ENCODE peak calls at places on chromosome 15, in four cellular contexts. One of them, this sample, is unnamed.

GRCh38 chr15:73196113-73196512 is 143.8 kb downstream of the NEO1 start:
- DNase-seq in nephron progenitor cell: no peak
- DNase-seq in stomach: no peak
- DNase-seq in neural crest cell: no peak
- DNase-seq in this sample: no peak

GRCh38 chr15:76986743-76987142 is 8.2 kb upstream of the PSTPIP1 start:
- DNase-seq in nephron progenitor cell: no peak
- DNase-seq in stomach: no peak
- DNase-seq in neural crest cell: no peak
- DNase-seq in this sample: no peak

GRCh38 chr15:64112904-64113303 is 17.1 kb downstream of the SNX1 start:
- DNase-seq in nephron progenitor cell: no peak
- DNase-seq in stomach: no peak
- DNase-seq in neural crest cell: no peak
- DNase-seq in this sample: peak

GRCh38 chr15:75107905-75108838 is 84.8 kb downstream of the PPCDC start:
- DNase-seq in nephron progenitor cell: no peak
- DNase-seq in stomach: peak
- DNase-seq in neural crest cell: no peak
- DNase-seq in this sample: peak

GRCh38 chr15:78006567-78007205 is 70.8 kb downstream of the TBC1D2B start:
- DNase-seq in nephron progenitor cell: no peak
- DNase-seq in stomach: peak
- DNase-seq in neural crest cell: no peak
- DNase-seq in this sample: no peak

GRCh38 chr15:39596358-39597051 is 15.6 kb downstream of the THBS1 start:
- DNase-seq in nephron progenitor cell: no peak
- DNase-seq in stomach: no peak
- DNase-seq in neural crest cell: no peak
- DNase-seq in this sample: peak

GRCh38 chr15:31464216-31465082 is 137.8 kb downstream of the KLF13 start:
- DNase-seq in nephron progenitor cell: no peak
- DNase-seq in stomach: peak
- DNase-seq in neural crest cell: no peak
- DNase-seq in this sample: no peak

GRCh38 chr15:41622901-41623300 is 37.3 kb upstream of the MGA start:
- DNase-seq in nephron progenitor cell: no peak
- DNase-seq in stomach: no peak
- DNase-seq in neural crest cell: no peak
- DNase-seq in this sample: peak

GRCh38 chr15:98025237-98025636 is 64.7 kb downstream of the ARRDC4 start:
- DNase-seq in nephron progenitor cell: no peak
- DNase-seq in stomach: no peak
- DNase-seq in neural crest cell: no peak
- DNase-seq in this sample: peak

GRCh38 chr15:101559938-101560337 is 70.4 kb upstream of the PCSK6 start:
- DNase-seq in nephron progenitor cell: no peak
- DNase-seq in stomach: no peak
- DNase-seq in neural crest cell: no peak
- DNase-seq in this sample: no peak

GRCh38 chr15:72423256-72423655 is 25.2 kb downstream of the TMEM202 start:
- DNase-seq in nephron progenitor cell: no peak
- DNase-seq in stomach: no peak
- DNase-seq in neural crest cell: no peak
- DNase-seq in this sample: no peak

GRCh38 chr15:83654379-83655236 is 685 bp downstream of the ADAMTSL3 start:
- DNase-seq in nephron progenitor cell: peak
- DNase-seq in stomach: peak
- DNase-seq in neural crest cell: no peak
- DNase-seq in this sample: no peak

GRCh38 chr15:33074942-33075341 is 119.6 kb downstream of the FMN1 start:
- DNase-seq in nephron progenitor cell: no peak
- DNase-seq in stomach: no peak
- DNase-seq in neural crest cell: no peak
- DNase-seq in this sample: no peak

GRCh38 chr15:65212097-65212496 is 824 bp upstream of the CILP start:
- DNase-seq in nephron progenitor cell: no peak
- DNase-seq in stomach: no peak
- DNase-seq in neural crest cell: no peak
- DNase-seq in this sample: no peak

GRCh38 chr15:38474155-38474757 is 20.3 kb downstream of the FAM98B start:
- DNase-seq in nephron progenitor cell: peak
- DNase-seq in stomach: no peak
- DNase-seq in neural crest cell: no peak
- DNase-seq in this sample: peak

GRCh38 chr15:66961901-66962300 is 103.5 kb upstream of the SMAD3 start:
- DNase-seq in nephron progenitor cell: no peak
- DNase-seq in stomach: no peak
- DNase-seq in neural crest cell: no peak
- DNase-seq in this sample: no peak

GRCh38 chr15:69648775-69649735 is 196.4 kb downstream of the RPLP1 start:
- DNase-seq in nephron progenitor cell: no peak
- DNase-seq in stomach: no peak
- DNase-seq in neural crest cell: no peak
- DNase-seq in this sample: no peak

GRCh38 chr15:43769584-43770228 is 7.1 kb downstream of the ELL3 start:
- DNase-seq in nephron progenitor cell: peak
- DNase-seq in stomach: peak
- DNase-seq in neural crest cell: peak
- DNase-seq in this sample: peak

GRCh38 chr15:65863106-65863505 is 6.2 kb upstream of the RAB11A start:
- DNase-seq in nephron progenitor cell: no peak
- DNase-seq in stomach: no peak
- DNase-seq in neural crest cell: no peak
- DNase-seq in this sample: no peak

GRCh38 chr15:60414016-60414682 is 16.4 kb upstream of the ANXA2 start:
- DNase-seq in nephron progenitor cell: no peak
- DNase-seq in stomach: no peak
- DNase-seq in neural crest cell: no peak
- DNase-seq in this sample: peak

GRCh38 chr15:80492874-80493273 is 88.7 kb downstream of the ARNT2 start:
- DNase-seq in nephron progenitor cell: no peak
- DNase-seq in stomach: no peak
- DNase-seq in neural crest cell: no peak
- DNase-seq in this sample: no peak

GRCh38 chr15:39920510-39921273 is 626 bp upstream of the GPR176 start:
- DNase-seq in nephron progenitor cell: peak
- DNase-seq in stomach: peak
- DNase-seq in neural crest cell: peak
- DNase-seq in this sample: peak

GRCh38 chr15:95946241-95946640 is 384.3 kb upstream of the NR2F2 start:
- DNase-seq in nephron progenitor cell: no peak
- DNase-seq in stomach: no peak
- DNase-seq in neural crest cell: no peak
- DNase-seq in this sample: no peak

GRCh38 chr15:78325092-78325843 is 14.9 kb upstream of the CRABP1 start:
- DNase-seq in nephron progenitor cell: no peak
- DNase-seq in stomach: no peak
- DNase-seq in neural crest cell: no peak
- DNase-seq in this sample: no peak

GRCh38 chr15:90099868-90100854 is 2.1 kb downstream of the IDH2 start:
- DNase-seq in nephron progenitor cell: no peak
- DNase-seq in stomach: peak
- DNase-seq in neural crest cell: no peak
- DNase-seq in this sample: no peak

GRCh38 chr15:74843891-74844299 is 939 bp upstream of the ULK3 start:
- DNase-seq in nephron progenitor cell: no peak
- DNase-seq in stomach: no peak
- DNase-seq in neural crest cell: no peak
- DNase-seq in this sample: no peak

GRCh38 chr15:29601811-29602210 is 220.5 kb downstream of the TJP1 start:
- DNase-seq in nephron progenitor cell: no peak
- DNase-seq in stomach: no peak
- DNase-seq in neural crest cell: no peak
- DNase-seq in this sample: peak

GRCh38 chr15:75718326-75718725 is 5.7 kb upstream of the CSPG4 start:
- DNase-seq in nephron progenitor cell: no peak
- DNase-seq in stomach: peak
- DNase-seq in neural crest cell: no peak
- DNase-seq in this sample: peak

GRCh38 chr15:52445553-52445952 is 83.1 kb downstream of the MYO5A start:
- DNase-seq in nephron progenitor cell: no peak
- DNase-seq in stomach: no peak
- DNase-seq in neural crest cell: no peak
- DNase-seq in this sample: no peak

GRCh38 chr15:66900586-66901310 is 164.7 kb upstream of the SMAD3 start:
- DNase-seq in nephron progenitor cell: no peak
- DNase-seq in stomach: no peak
- DNase-seq in neural crest cell: no peak
- DNase-seq in this sample: no peak

GRCh38 chr15:84855765-84856164 is 28.7 kb upstream of the SLC28A1 start:
- DNase-seq in nephron progenitor cell: no peak
- DNase-seq in stomach: no peak
- DNase-seq in neural crest cell: no peak
- DNase-seq in this sample: no peak

GRCh38 chr15:98729446-98730042 is 81.2 kb downstream of the IGF1R start:
- DNase-seq in nephron progenitor cell: no peak
- DNase-seq in stomach: no peak
- DNase-seq in neural crest cell: no peak
- DNase-seq in this sample: no peak

GRCh38 chr15:72163719-72164118 is 33.9 kb downstream of the GRAMD2A start:
- DNase-seq in nephron progenitor cell: no peak
- DNase-seq in stomach: no peak
- DNase-seq in neural crest cell: no peak
- DNase-seq in this sample: no peak

GRCh38 chr15:65184305-65184943 is 718 bp downstream of the CLPX start:
- DNase-seq in nephron progenitor cell: peak
- DNase-seq in stomach: peak
- DNase-seq in neural crest cell: peak
- DNase-seq in this sample: peak

GRCh38 chr15:69150336-69150735 is 10.1 kb upstream of the GLCE start:
- DNase-seq in nephron progenitor cell: no peak
- DNase-seq in stomach: no peak
- DNase-seq in neural crest cell: no peak
- DNase-seq in this sample: no peak

GRCh38 chr15:92661961-92662360 is 6.4 kb upstream of the FAM174B start:
- DNase-seq in nephron progenitor cell: no peak
- DNase-seq in stomach: no peak
- DNase-seq in neural crest cell: no peak
- DNase-seq in this sample: no peak

GRCh38 chr15:40930430-40931299 is 1.5 kb downstream of the DLL4 start:
- DNase-seq in nephron progenitor cell: peak
- DNase-seq in stomach: no peak
- DNase-seq in neural crest cell: no peak
- DNase-seq in this sample: peak

GRCh38 chr15:77839431-77839830 is 206.7 kb upstream of the LINGO1 start:
- DNase-seq in nephron progenitor cell: no peak
- DNase-seq in stomach: no peak
- DNase-seq in neural crest cell: no peak
- DNase-seq in this sample: no peak

GRCh38 chr15:48963524-48964113 is at the start of gene SHC4:
- DNase-seq in nephron progenitor cell: peak
- DNase-seq in stomach: peak
- DNase-seq in neural crest cell: peak
- DNase-seq in this sample: peak
- TF ChIP-seq CTCF in nephron progenitor cell: no peak
- TF ChIP-seq CTCF in stomach: peak
- TF ChIP-seq CTCF in neural crest cell: peak
- TF ChIP-seq CTCF in this sample: peak

GRCh38 chr15:62941719-62942118 is 100.8 kb upstream of the TPM1 start:
- DNase-seq in nephron progenitor cell: no peak
- DNase-seq in stomach: no peak
- DNase-seq in neural crest cell: no peak
- DNase-seq in this sample: no peak
- TF ChIP-seq CTCF in nephron progenitor cell: no peak
- TF ChIP-seq CTCF in stomach: no peak
- TF ChIP-seq CTCF in neural crest cell: no peak
- TF ChIP-seq CTCF in this sample: no peak

DNA sequence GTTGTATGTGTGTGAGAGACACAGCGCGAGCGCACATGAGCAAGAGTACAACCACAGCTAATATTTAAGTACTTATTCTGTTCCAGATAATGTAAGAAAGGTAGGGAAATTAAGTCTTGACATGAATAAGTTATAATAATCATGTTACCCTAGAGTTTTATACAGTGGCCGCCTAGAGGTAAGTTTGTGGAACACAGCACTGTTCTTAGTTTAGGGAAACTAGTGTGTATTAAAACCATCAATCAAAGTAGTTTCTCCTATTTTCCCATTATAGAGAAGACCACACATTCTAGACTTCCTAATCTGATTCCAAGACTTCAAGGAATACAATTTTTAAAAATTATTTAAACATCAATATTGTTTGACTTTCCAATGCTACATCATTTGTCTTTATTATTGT is 9.5 kb downstream of the ALDH1A2 start:
- DNase-seq in nephron progenitor cell: no peak
- DNase-seq in stomach: no peak
- DNase-seq in neural crest cell: no peak
- DNase-seq in this sample: no peak
- TF ChIP-seq CTCF in nephron progenitor cell: peak
- TF ChIP-seq CTCF in stomach: no peak
- TF ChIP-seq CTCF in neural crest cell: peak
- TF ChIP-seq CTCF in this sample: no peak

GRCh38 chr15:25436707-25437106 is 2.1 kb downstream of the UBE3A start:
- DNase-seq in nephron progenitor cell: no peak
- DNase-seq in stomach: no peak
- DNase-seq in neural crest cell: no peak
- DNase-seq in this sample: no peak

GRCh38 chr15:25441111-25441510 is 2.3 kb upstream of the UBE3A start:
- DNase-seq in nephron progenitor cell: no peak
- DNase-seq in stomach: no peak
- DNase-seq in neural crest cell: no peak
- DNase-seq in this sample: no peak

GRCh38 chr15:25439456-25439836 is 622 bp upstream of the UBE3A start:
- DNase-seq in nephron progenitor cell: no peak
- DNase-seq in stomach: peak
- DNase-seq in neural crest cell: no peak
- DNase-seq in this sample: peak

GRCh38 chr15:25437751-25438600 is 848 bp downstream of the UBE3A start:
- DNase-seq in nephron progenitor cell: peak
- DNase-seq in stomach: peak
- DNase-seq in neural crest cell: peak
- DNase-seq in this sample: peak

GRCh38 chr15:25438601-25439455 is at the start of gene UBE3A:
- DNase-seq in nephron progenitor cell: peak
- DNase-seq in stomach: peak
- DNase-seq in neural crest cell: peak
- DNase-seq in this sample: peak
- TF ChIP-seq CTCF in nephron progenitor cell: no peak
- TF ChIP-seq CTCF in stomach: no peak
- TF ChIP-seq CTCF in neural crest cell: no peak
- TF ChIP-seq CTCF in this sample: peak